ENCODE peak calls at places on chromosomes 13 and 19, in eight cellular contexts. O is NB4, G is fibroblast of lung, C is PC-9, K is progenitor cell of endocrine pancreas, U is Peyer's patch, F is cardiac muscle cell, P is lower leg skin. J is an unnamed sample.

GRCh38 chr13:28611654-28612131 is 47.2 kb upstream of the POMP start:
- DNase-seq in O (peak), G (peak), C (no peak), K (no peak), U (no peak), F (no peak), P (no peak), J (no peak)

GRCh38 chr13:74073231-74073630 is 61.0 kb downstream of the KLF12 start:
- DNase-seq in O (no peak), G (no peak), C (no peak), K (no peak), U (no peak), F (no peak), P (no peak), J (no peak)

GRCh38 chr13:34719060-34719875 is 222.8 kb upstream of the NBEA start:
- DNase-seq in O (no peak), G (peak), C (no peak), K (no peak), U (no peak), F (no peak), P (no peak), J (no peak)

GRCh38 chr13:108070925-108071324 is 144.4 kb downstream of the LIG4 start:
- DNase-seq in O (no peak), G (no peak), C (no peak), K (no peak), U (no peak), F (no peak), P (no peak), J (no peak)

GRCh38 chr13:44052843-44053607 is 173.3 kb downstream of the LACC1 start:
- DNase-seq in O (no peak), G (peak), C (no peak), K (no peak), U (no peak), F (peak), P (no peak), J (no peak)

GRCh38 chr13:111467111-111467890 is 146.9 kb downstream of the TEX29 start:
- DNase-seq in O (no peak), G (no peak), C (no peak), K (no peak), U (peak), F (no peak), P (no peak), J (no peak)

GRCh38 chr19:3062165-3063105 is at the start of gene TLE5:
- DNase-seq in O (peak), G (no peak), C (peak), K (no peak), U (peak), F (peak), P (no peak), J (peak)

GRCh38 chr13:21336609-21337008 is 122.5 kb downstream of the ZDHHC20 start:
- DNase-seq in O (no peak), G (no peak), C (no peak), K (no peak), U (no peak), F (no peak), P (no peak), J (no peak)

GRCh38 chr19:10219678-10220077 is 11.5 kb downstream of the S1PR2 start:
- DNase-seq in O (peak), G (peak), C (peak), K (no peak), U (no peak), F (no peak), P (no peak), J (peak)
- TF ChIP-seq CTCF in O (peak), G (peak), C (peak), K (peak), U (peak), F (peak), P (no peak), J (no peak)

DNA sequence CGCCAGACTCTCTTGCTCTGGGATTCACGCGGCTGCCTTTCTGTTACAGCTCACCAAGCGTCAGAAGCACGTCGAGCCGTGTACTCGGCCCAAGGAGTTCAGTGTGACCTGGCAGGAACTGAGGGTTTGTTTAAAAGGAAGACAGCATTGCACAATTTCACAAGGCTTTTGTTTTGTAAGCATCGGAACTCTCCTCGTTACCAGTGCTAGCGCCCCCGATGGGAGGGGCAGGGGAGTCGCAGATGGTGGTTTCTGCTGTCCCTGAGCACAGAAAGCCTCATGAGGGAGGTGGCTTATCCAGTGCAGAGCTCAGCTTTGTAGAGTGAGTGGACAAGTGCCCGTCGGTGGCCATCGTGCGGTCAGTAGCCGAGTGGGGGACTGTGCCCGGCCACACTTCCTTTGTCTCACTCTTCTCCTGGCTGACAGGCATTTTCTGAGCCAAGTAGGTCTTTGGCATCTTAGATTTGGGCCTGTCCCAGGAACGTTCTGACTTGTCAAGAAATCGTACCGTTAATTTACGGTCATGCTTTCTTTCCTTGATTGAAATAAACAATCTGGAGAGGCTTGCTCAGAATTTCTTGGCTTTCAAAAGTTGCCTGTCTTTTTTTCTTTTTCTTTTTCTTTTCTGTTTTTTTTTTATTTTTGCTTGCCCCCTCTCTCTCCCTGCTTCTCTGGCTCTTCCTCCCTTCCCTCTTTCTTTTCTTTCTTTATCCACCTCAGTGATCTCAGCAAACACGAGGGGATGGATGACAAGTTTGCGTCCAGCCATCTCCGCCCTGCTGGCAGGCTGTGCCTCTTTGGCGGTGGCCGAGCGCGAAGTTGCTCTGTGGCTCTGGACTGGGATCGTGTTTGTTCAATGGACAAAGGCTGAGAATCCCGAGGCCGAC is 7.7 kb downstream of the KDM4B start:
- DNase-seq in O (peak), G (peak), C (no peak), K (no peak), U (no peak), F (no peak), P (peak), J (peak)
- TF ChIP-seq CTCF in O (peak), G (peak), C (no peak), K (no peak), U (peak), F (peak), P (no peak), J (peak)

GRCh38 chr13:51249767-51250741 is 27.9 kb downstream of the FAM124A start:
- DNase-seq in O (peak), G (no peak), C (no peak), K (no peak), U (no peak), F (no peak), P (no peak), J (peak)
- TF ChIP-seq CTCF in O (peak), G (no peak), C (peak), K (peak), U (peak), F (peak), P (no peak), J (no peak)

GRCh38 chr19:48720613-48721296 is 1.2 kb upstream of the MAMSTR start:
- DNase-seq in O (peak), G (peak), C (peak), K (peak), U (peak), F (peak), P (peak), J (peak)

GRCh38 chr19:48719263-48720171 is at the start of gene MAMSTR:
- DNase-seq in O (no peak), G (no peak), C (no peak), K (no peak), U (no peak), F (no peak), P (no peak), J (no peak)

GRCh38 chr19:48720251-48720612 is 707 bp upstream of the MAMSTR start:
- DNase-seq in O (no peak), G (no peak), C (no peak), K (no peak), U (no peak), F (no peak), P (no peak), J (no peak)

GRCh38 chr19:48724796-48725753 is 5.5 kb upstream of the MAMSTR start:
- DNase-seq in O (peak), G (peak), C (peak), K (no peak), U (no peak), F (peak), P (peak), J (peak)

GRCh38 chr19:48722196-48722708 is 2.7 kb upstream of the MAMSTR start:
- DNase-seq in O (no peak), G (no peak), C (no peak), K (no peak), U (no peak), F (no peak), P (no peak), J (no peak)
- TF ChIP-seq CTCF in O (no peak), G (no peak), C (no peak), K (no peak), U (no peak), F (no peak), P (no peak), J (no peak)

GRCh38 chr19:4537953-4538600 is 1.8 kb downstream of the LRG1 start:
- DNase-seq in O (no peak), G (no peak), C (no peak), K (no peak), U (no peak), F (no peak), P (no peak), J (no peak)
- TF ChIP-seq CTCF in O (no peak), G (no peak), C (no peak), K (no peak), U (no peak), F (no peak), P (no peak), J (no peak)

DNA sequence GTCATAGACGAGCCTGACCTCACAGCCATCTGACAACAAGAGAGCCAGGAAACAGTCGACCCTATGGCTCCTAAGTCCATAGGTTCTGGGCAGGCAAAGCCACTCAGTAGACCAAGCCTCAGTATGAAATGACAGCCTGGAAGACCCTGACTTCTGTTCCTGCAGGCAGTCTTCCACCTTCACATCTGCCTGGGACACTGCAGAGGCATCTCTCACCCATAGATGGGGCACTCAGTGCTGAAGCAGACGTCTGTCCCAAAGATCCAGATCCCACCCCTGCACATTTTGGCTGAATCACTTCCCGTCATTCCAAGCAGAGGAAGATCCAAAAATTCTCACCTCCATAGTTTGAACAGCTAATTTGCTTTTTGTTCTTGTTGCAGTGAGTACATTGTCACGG is 139.3 kb upstream of the ZNF507 start:
- DNase-seq in O (no peak), G (no peak), C (no peak), K (no peak), U (no peak), F (no peak), P (no peak), J (no peak)
- TF ChIP-seq CTCF in O (no peak), G (no peak), C (no peak), K (no peak), U (no peak), F (no peak), P (no peak), J (no peak)

GRCh38 chr19:42325896-42326771 is 699 bp downstream of the MEGF8 start:
- DNase-seq in O (peak), G (no peak), C (no peak), K (no peak), U (peak), F (peak), P (no peak), J (no peak)
- TF ChIP-seq CTCF in O (no peak), G (no peak), C (no peak), K (peak), U (peak), F (peak), P (no peak), J (peak)

GRCh38 chr13:114147803-114148520 is 15.5 kb upstream of the RASA3 start:
- DNase-seq in O (no peak), G (no peak), C (no peak), K (no peak), U (peak), F (no peak), P (no peak), J (no peak)
- TF ChIP-seq CTCF in O (no peak), G (no peak), C (no peak), K (no peak), U (no peak), F (no peak), P (no peak), J (no peak)

DNA sequence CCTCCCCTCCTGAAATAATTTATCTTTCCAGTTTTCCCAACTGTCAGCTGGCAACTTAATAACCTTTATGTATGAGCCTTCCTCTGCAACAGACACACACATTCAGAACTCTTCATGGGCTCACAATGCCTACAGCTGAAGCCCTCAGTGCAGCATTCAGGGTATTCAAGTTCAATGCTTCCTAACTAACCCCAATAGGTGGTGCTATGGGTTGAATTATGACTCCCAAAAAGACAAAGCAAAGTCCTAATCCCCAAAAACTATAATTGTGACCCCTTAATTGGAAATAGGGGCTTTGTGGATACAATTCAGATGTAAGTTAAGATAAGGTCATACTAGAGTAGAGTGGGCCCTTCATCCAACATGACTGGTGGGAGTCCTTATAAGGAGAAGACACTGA is 202.2 kb downstream of the SUCLA2 start:
- DNase-seq in O (peak), G (peak), C (no peak), K (no peak), U (no peak), F (peak), P (no peak), J (peak)
- TF ChIP-seq CTCF in O (peak), G (peak), C (peak), K (no peak), U (no peak), F (peak), P (no peak), J (peak)

GRCh38 chr13:102508411-102508810 is 88.4 kb upstream of the TPP2 start:
- DNase-seq in O (no peak), G (no peak), C (no peak), K (no peak), U (no peak), F (no peak), P (no peak), J (no peak)

GRCh38 chr13:102504002-102504401 is 92.8 kb upstream of the TPP2 start:
- DNase-seq in O (no peak), G (no peak), C (no peak), K (no peak), U (no peak), F (no peak), P (no peak), J (no peak)
- TF ChIP-seq CTCF in O (no peak), G (no peak), C (no peak), K (no peak), U (no peak), F (no peak), P (no peak), J (no peak)